ENCODE peak calls at places on chromosomes 7 and 10, in four cellular contexts. One of them, this sample, is unnamed.

GRCh38 chr7:36487756-36488336 is 98.2 kb downstream of the ANLN start:
- DNase-seq in stimulated activated CD4-positive, alpha-beta T cell treated with anti-CD3 and anti-CD28 coated beads, Interleukin-2, amount 100 ng/mL, for 24 hours: no peak
- DNase-seq in fibroblast of pulmonary artery: peak
- DNase-seq in glutamatergic neuron: no peak
- DNase-seq in this sample: peak

GRCh38 chr7:110204527-110204926 is 886.4 kb upstream of the LRRN3 start:
- DNase-seq in fibroblast of pulmonary artery: no peak
- DNase-seq in stimulated activated CD4-positive, alpha-beta T cell treated with anti-CD3 and anti-CD28 coated beads, Interleukin-2, amount 100 ng/mL, for 24 hours: no peak
- DNase-seq in glutamatergic neuron: peak
- DNase-seq in this sample: peak

GRCh38 chr10:132572545-132572937 is 35.0 kb downstream of the INPP5A start:
- DNase-seq in fibroblast of pulmonary artery: peak
- DNase-seq in stimulated activated CD4-positive, alpha-beta T cell treated with anti-CD3 and anti-CD28 coated beads, Interleukin-2, amount 100 ng/mL, for 24 hours: no peak
- DNase-seq in glutamatergic neuron: peak
- DNase-seq in this sample: no peak

GRCh38 chr7:1769286-1770200 is 99.5 kb downstream of the ELFN1 start:
- DNase-seq in stimulated activated CD4-positive, alpha-beta T cell treated with anti-CD3 and anti-CD28 coated beads, Interleukin-2, amount 100 ng/mL, for 24 hours: no peak
- DNase-seq in glutamatergic neuron: no peak
- DNase-seq in fibroblast of pulmonary artery: no peak
- DNase-seq in this sample: no peak

GRCh38 chr10:88330174-88330573 is 252.9 kb downstream of the RNLS start:
- DNase-seq in fibroblast of pulmonary artery: no peak
- DNase-seq in stimulated activated CD4-positive, alpha-beta T cell treated with anti-CD3 and anti-CD28 coated beads, Interleukin-2, amount 100 ng/mL, for 24 hours: no peak
- DNase-seq in glutamatergic neuron: no peak
- DNase-seq in this sample: no peak

GRCh38 chr10:72145657-72146450 is 57.5 kb upstream of the SPOCK2 start:
- DNase-seq in glutamatergic neuron: no peak
- DNase-seq in fibroblast of pulmonary artery: no peak
- DNase-seq in stimulated activated CD4-positive, alpha-beta T cell treated with anti-CD3 and anti-CD28 coated beads, Interleukin-2, amount 100 ng/mL, for 24 hours: no peak
- DNase-seq in this sample: no peak

GRCh38 chr7:50147952-50148351 is 54.9 kb upstream of the ZPBP start:
- DNase-seq in glutamatergic neuron: no peak
- DNase-seq in fibroblast of pulmonary artery: no peak
- DNase-seq in stimulated activated CD4-positive, alpha-beta T cell treated with anti-CD3 and anti-CD28 coated beads, Interleukin-2, amount 100 ng/mL, for 24 hours: no peak
- DNase-seq in this sample: no peak

GRCh38 chr10:79176949-79177602 is 108.3 kb downstream of the ZMIZ1 start:
- DNase-seq in fibroblast of pulmonary artery: peak
- DNase-seq in stimulated activated CD4-positive, alpha-beta T cell treated with anti-CD3 and anti-CD28 coated beads, Interleukin-2, amount 100 ng/mL, for 24 hours: no peak
- DNase-seq in glutamatergic neuron: no peak
- DNase-seq in this sample: no peak

GRCh38 chr10:32982293-32982709 is 24.3 kb upstream of the ITGB1 start:
- DNase-seq in glutamatergic neuron: no peak
- DNase-seq in stimulated activated CD4-positive, alpha-beta T cell treated with anti-CD3 and anti-CD28 coated beads, Interleukin-2, amount 100 ng/mL, for 24 hours: no peak
- DNase-seq in fibroblast of pulmonary artery: peak
- DNase-seq in this sample: no peak

GRCh38 chr10:43012578-43012977 is 64.3 kb upstream of the RET start:
- DNase-seq in stimulated activated CD4-positive, alpha-beta T cell treated with anti-CD3 and anti-CD28 coated beads, Interleukin-2, amount 100 ng/mL, for 24 hours: no peak
- DNase-seq in glutamatergic neuron: no peak
- DNase-seq in fibroblast of pulmonary artery: no peak
- DNase-seq in this sample: no peak

GRCh38 chr10:132907901-132908620 is 34.3 kb downstream of the CFAP46 start:
- DNase-seq in glutamatergic neuron: no peak
- DNase-seq in fibroblast of pulmonary artery: no peak
- DNase-seq in stimulated activated CD4-positive, alpha-beta T cell treated with anti-CD3 and anti-CD28 coated beads, Interleukin-2, amount 100 ng/mL, for 24 hours: no peak
- DNase-seq in this sample: no peak

GRCh38 chr10:80588506-80589020 is 50.9 kb downstream of the SH2D4B start:
- DNase-seq in glutamatergic neuron: no peak
- DNase-seq in stimulated activated CD4-positive, alpha-beta T cell treated with anti-CD3 and anti-CD28 coated beads, Interleukin-2, amount 100 ng/mL, for 24 hours: no peak
- DNase-seq in fibroblast of pulmonary artery: no peak
- DNase-seq in this sample: no peak

GRCh38 chr10:122861724-122862161 is 16.1 kb upstream of the CUZD1 start:
- DNase-seq in glutamatergic neuron: no peak
- DNase-seq in fibroblast of pulmonary artery: peak
- DNase-seq in stimulated activated CD4-positive, alpha-beta T cell treated with anti-CD3 and anti-CD28 coated beads, Interleukin-2, amount 100 ng/mL, for 24 hours: no peak
- DNase-seq in this sample: no peak

GRCh38 chr10:9596368-9596920 is 1421.2 kb upstream of the CELF2 start:
- DNase-seq in stimulated activated CD4-positive, alpha-beta T cell treated with anti-CD3 and anti-CD28 coated beads, Interleukin-2, amount 100 ng/mL, for 24 hours: no peak
- DNase-seq in glutamatergic neuron: no peak
- DNase-seq in fibroblast of pulmonary artery: peak
- DNase-seq in this sample: no peak

GRCh38 chr7:79692015-79692414 is 238.5 kb upstream of the MAGI2 start:
- DNase-seq in glutamatergic neuron: no peak
- DNase-seq in fibroblast of pulmonary artery: peak
- DNase-seq in stimulated activated CD4-positive, alpha-beta T cell treated with anti-CD3 and anti-CD28 coated beads, Interleukin-2, amount 100 ng/mL, for 24 hours: no peak
- DNase-seq in this sample: no peak

GRCh38 chr7:84912993-84913635 is 273.7 kb downstream of the SEMA3D start:
- DNase-seq in fibroblast of pulmonary artery: no peak
- DNase-seq in stimulated activated CD4-positive, alpha-beta T cell treated with anti-CD3 and anti-CD28 coated beads, Interleukin-2, amount 100 ng/mL, for 24 hours: no peak
- DNase-seq in glutamatergic neuron: no peak
- DNase-seq in this sample: no peak